ENCODE peak calls at places on chromosomes 2 and 18, in four cellular contexts. One of them, this sample, is unnamed.
A peak's percentile ranks its signal among the peaks of the same experiment; 100 is the strongest.

GRCh38 chr2:220282221-220282620 is 654.8 kb downstream of the SLC4A3 start:
- DNase-seq in right cardiac atrium: no peak
- DNase-seq in PC-3: no peak
- DNase-seq in tibial nerve: no peak
- DNase-seq in this sample: no peak

GRCh38 chr18:51867767-51868166 is 472.2 kb upstream of the DCC start:
- DNase-seq in PC-3: no peak
- DNase-seq in tibial nerve: no peak
- DNase-seq in right cardiac atrium: no peak
- DNase-seq in this sample: no peak

GRCh38 chr2:10368491-10369231 is 66.0 kb downstream of the HPCAL1 start:
- DNase-seq in right cardiac atrium: no peak
- DNase-seq in tibial nerve: no peak
- DNase-seq in PC-3: no peak
- DNase-seq in this sample: no peak

GRCh38 chr2:157480182-157480961 is 36.5 kb upstream of the CYTIP start:
- DNase-seq in right cardiac atrium: peak; percentile 93
- DNase-seq in tibial nerve: peak; percentile 48
- DNase-seq in PC-3: no peak
- DNase-seq in this sample: peak; percentile 87

GRCh38 chr2:59301466-59302402 is 1060.6 kb upstream of the FANCL start:
- DNase-seq in right cardiac atrium: peak; percentile 21
- DNase-seq in tibial nerve: peak; percentile 41
- DNase-seq in PC-3: peak; percentile 79
- DNase-seq in this sample: no peak

GRCh38 chr2:189580662-189581353 is at the start of gene SLC40A1:
- DNase-seq in PC-3: peak; percentile 61
- DNase-seq in right cardiac atrium: peak; percentile 95
- DNase-seq in tibial nerve: peak; percentile 56
- DNase-seq in this sample: peak; percentile 86

GRCh38 chr2:105873721-105874120 is 129.0 kb downstream of the NCK2 start:
- DNase-seq in PC-3: peak; percentile 68
- DNase-seq in right cardiac atrium: no peak
- DNase-seq in tibial nerve: no peak
- DNase-seq in this sample: no peak

GRCh38 chr2:54497738-54498680 is 41.9 kb downstream of the SPTBN1 start:
- DNase-seq in PC-3: peak; percentile 20
- DNase-seq in tibial nerve: no peak
- DNase-seq in right cardiac atrium: peak; percentile 61
- DNase-seq in this sample: peak; percentile 32

GRCh38 chr18:46352520-46353250 is 248.5 kb downstream of the HAUS1 start:
- DNase-seq in tibial nerve: no peak
- DNase-seq in PC-3: no peak
- DNase-seq in right cardiac atrium: no peak
- DNase-seq in this sample: no peak

GRCh38 chr18:36929601-36930000 is 100.7 kb downstream of the KIAA1328 start:
- DNase-seq in PC-3: no peak
- DNase-seq in tibial nerve: no peak
- DNase-seq in right cardiac atrium: no peak
- DNase-seq in this sample: no peak

GRCh38 chr2:168524005-168524404 is 67.9 kb downstream of the CERS6 start:
- DNase-seq in tibial nerve: no peak
- DNase-seq in right cardiac atrium: no peak
- DNase-seq in PC-3: no peak
- DNase-seq in this sample: no peak

GRCh38 chr2:215019521-215020145 is 118.8 kb downstream of the ABCA12 start:
- DNase-seq in right cardiac atrium: no peak
- DNase-seq in tibial nerve: no peak
- DNase-seq in PC-3: no peak
- DNase-seq in this sample: no peak

GRCh38 chr2:54691439-54692135 is 31.9 kb upstream of the EML6 start:
- DNase-seq in right cardiac atrium: no peak
- DNase-seq in PC-3: no peak
- DNase-seq in tibial nerve: no peak
- DNase-seq in this sample: no peak

GRCh38 chr2:158953926-158954763 is 14.3 kb upstream of the TANC1 start:
- DNase-seq in tibial nerve: peak; percentile 77
- DNase-seq in PC-3: peak; percentile 88
- DNase-seq in right cardiac atrium: peak; percentile 93
- DNase-seq in this sample: peak; percentile 74

GRCh38 chr2:104848526-104848925 is 5.4 kb upstream of the POU3F3 start:
- DNase-seq in right cardiac atrium: no peak
- DNase-seq in PC-3: no peak
- DNase-seq in tibial nerve: no peak
- DNase-seq in this sample: no peak

GRCh38 chr2:19611491-19612332 is 253.3 kb upstream of the OSR1 start:
- DNase-seq in right cardiac atrium: no peak
- DNase-seq in tibial nerve: no peak
- DNase-seq in PC-3: peak; percentile 96
- DNase-seq in this sample: no peak

GRCh38 chr18:7879717-7880116 is 312.6 kb downstream of the PTPRM start:
- DNase-seq in right cardiac atrium: no peak
- DNase-seq in tibial nerve: no peak
- DNase-seq in PC-3: peak; percentile 45
- DNase-seq in this sample: no peak

GRCh38 chr2:120737802-120738516 is 2.3 kb downstream of the GLI2 start:
- DNase-seq in PC-3: peak; percentile 71
- DNase-seq in right cardiac atrium: no peak
- DNase-seq in tibial nerve: no peak
- DNase-seq in this sample: no peak

GRCh38 chr2:205193121-205193520 is 489.2 kb upstream of the NRP2 start:
- DNase-seq in right cardiac atrium: no peak
- DNase-seq in PC-3: no peak
- DNase-seq in tibial nerve: no peak
- DNase-seq in this sample: no peak

GRCh38 chr2:54207666-54208195 is 48.3 kb downstream of the TSPYL6 start:
- DNase-seq in right cardiac atrium: no peak
- DNase-seq in PC-3: no peak
- DNase-seq in tibial nerve: no peak
- DNase-seq in this sample: no peak

GRCh38 chr2:176285321-176285720 is 16.1 kb downstream of the MTX2 start:
- DNase-seq in PC-3: no peak
- DNase-seq in right cardiac atrium: no peak
- DNase-seq in tibial nerve: no peak
- DNase-seq in this sample: no peak

GRCh38 chr2:180130403-180130802 is 123.3 kb upstream of the CWC22 start:
- DNase-seq in tibial nerve: no peak
- DNase-seq in right cardiac atrium: no peak
- DNase-seq in PC-3: peak; percentile 72
- DNase-seq in this sample: no peak

GRCh38 chr2:43129676-43130547 is 96.5 kb downstream of the ZFP36L2 start:
- DNase-seq in tibial nerve: no peak
- DNase-seq in right cardiac atrium: peak; percentile 78
- DNase-seq in PC-3: no peak
- DNase-seq in this sample: no peak

GRCh38 chr2:96802281-96802595 is 13.8 kb upstream of the CNNM3 start:
- DNase-seq in PC-3: no peak
- DNase-seq in right cardiac atrium: no peak
- DNase-seq in tibial nerve: no peak
- DNase-seq in this sample: peak; percentile 41

GRCh38 chr2:179263015-179263414 is 1.6 kb downstream of the SESTD1 start:
- DNase-seq in tibial nerve: no peak
- DNase-seq in right cardiac atrium: no peak
- DNase-seq in PC-3: peak; percentile 31
- DNase-seq in this sample: no peak

GRCh38 chr2:20669609-20670314 is 2.8 kb downstream of the GDF7 start:
- DNase-seq in right cardiac atrium: no peak
- DNase-seq in tibial nerve: no peak
- DNase-seq in PC-3: no peak
- DNase-seq in this sample: no peak

GRCh38 chr2:207109768-207110167 is 56.0 kb downstream of the KLF7 start:
- DNase-seq in right cardiac atrium: no peak
- DNase-seq in PC-3: no peak
- DNase-seq in tibial nerve: no peak
- DNase-seq in this sample: no peak

GRCh38 chr18:36544036-36544725 is 246.7 kb downstream of the FHOD3 start:
- DNase-seq in tibial nerve: no peak
- DNase-seq in right cardiac atrium: no peak
- DNase-seq in PC-3: no peak
- DNase-seq in this sample: peak; percentile 57

GRCh38 chr18:21242141-21243040 is at the start of gene GREB1L:
- DNase-seq in tibial nerve: no peak
- DNase-seq in right cardiac atrium: peak; percentile 81
- DNase-seq in PC-3: peak; percentile 85
- DNase-seq in this sample: peak; percentile 61

GRCh38 chr2:120729410-120730052 is 6.1 kb upstream of the GLI2 start:
- DNase-seq in tibial nerve: no peak
- DNase-seq in PC-3: peak; percentile 78
- DNase-seq in right cardiac atrium: no peak
- DNase-seq in this sample: no peak

GRCh38 chr18:21306368-21306767 is 64.3 kb downstream of the GREB1L start:
- DNase-seq in PC-3: no peak
- DNase-seq in right cardiac atrium: no peak
- DNase-seq in tibial nerve: no peak
- DNase-seq in this sample: no peak

GRCh38 chr2:127043367-127044164 is 63.4 kb downstream of the BIN1 start:
- DNase-seq in right cardiac atrium: peak; percentile 42
- DNase-seq in tibial nerve: no peak
- DNase-seq in PC-3: no peak
- DNase-seq in this sample: no peak

GRCh38 chr2:44053052-44053451 is 57.3 kb upstream of the LRPPRC start:
- DNase-seq in tibial nerve: no peak
- DNase-seq in PC-3: no peak
- DNase-seq in right cardiac atrium: no peak
- DNase-seq in this sample: no peak

GRCh38 chr2:240898108-240898730 is 2.3 kb upstream of the MAB21L4 start:
- DNase-seq in PC-3: peak; percentile 65
- DNase-seq in tibial nerve: no peak
- DNase-seq in right cardiac atrium: peak; percentile 76
- DNase-seq in this sample: no peak
- H3K4me1 ChIP-seq in PC-3: peaks cover 20% of the 10 kb centered on the region
- H3K4me1 ChIP-seq in tibial nerve: no peaks in the 10 kb centered on the region
- H3K4me1 ChIP-seq in right cardiac atrium: no peaks in the 10 kb centered on the region
- H3K4me1 ChIP-seq in this sample: peaks cover 12% of the 10 kb centered on the region

DNA sequence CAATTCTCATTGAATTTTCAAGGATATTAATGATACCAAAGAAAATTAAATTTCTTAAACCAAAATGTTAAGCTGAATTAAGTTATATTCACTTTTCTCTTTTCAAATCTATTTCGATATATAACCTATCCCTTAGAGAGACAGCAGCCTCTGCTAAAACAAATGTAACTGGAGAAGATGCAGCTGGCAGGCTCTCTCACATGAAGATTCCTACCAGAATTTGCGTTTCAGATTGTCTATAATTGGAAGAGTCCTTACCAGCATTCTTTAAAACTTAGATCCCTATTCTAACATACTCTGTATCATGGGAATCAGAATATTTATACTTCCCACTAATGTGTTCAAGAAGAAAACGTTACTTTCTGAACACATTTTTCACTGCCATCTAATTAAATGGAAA is 1.6 kb downstream of the PTPN2 start:
- DNase-seq in PC-3: peak; percentile 14
- DNase-seq in right cardiac atrium: no peak
- DNase-seq in tibial nerve: no peak
- DNase-seq in this sample: no peak
- H3K4me1 ChIP-seq in PC-3: peaks cover 16% of the 10 kb centered on the region
- H3K4me1 ChIP-seq in right cardiac atrium: peaks cover 2% of the 10 kb centered on the region
- H3K4me1 ChIP-seq in tibial nerve: no peaks in the 10 kb centered on the region
- H3K4me1 ChIP-seq in this sample: peaks cover 32% of the 10 kb centered on the region

DNA sequence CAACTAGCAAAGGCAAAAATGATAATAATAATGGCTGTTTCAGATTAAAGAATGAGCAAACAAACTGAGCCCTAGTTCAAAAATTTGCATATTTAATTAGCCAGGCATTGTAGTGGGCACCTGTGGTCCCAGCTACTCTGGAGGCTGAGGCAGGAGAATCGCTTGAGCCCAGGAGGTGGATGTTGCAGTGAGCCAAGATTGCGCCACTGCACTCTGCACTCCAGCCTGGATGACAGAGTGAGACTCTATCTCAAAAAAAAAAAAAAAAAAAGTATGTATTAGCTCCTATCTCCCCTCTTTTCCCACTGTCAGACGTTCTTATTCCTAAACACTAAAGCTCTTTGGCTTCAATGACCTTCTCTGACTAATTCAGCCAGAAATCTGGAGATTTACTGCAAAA is 3.8 kb upstream of the SRBD1 start:
- DNase-seq in PC-3: no peak
- DNase-seq in tibial nerve: no peak
- DNase-seq in right cardiac atrium: no peak
- DNase-seq in this sample: no peak
- H3K4me1 ChIP-seq in PC-3: peaks cover 38% of the 10 kb centered on the region
- H3K4me1 ChIP-seq in tibial nerve: no peaks in the 10 kb centered on the region
- H3K4me1 ChIP-seq in right cardiac atrium: no peaks in the 10 kb centered on the region
- H3K4me1 ChIP-seq in this sample: peaks cover 10% of the 10 kb centered on the region

DNA sequence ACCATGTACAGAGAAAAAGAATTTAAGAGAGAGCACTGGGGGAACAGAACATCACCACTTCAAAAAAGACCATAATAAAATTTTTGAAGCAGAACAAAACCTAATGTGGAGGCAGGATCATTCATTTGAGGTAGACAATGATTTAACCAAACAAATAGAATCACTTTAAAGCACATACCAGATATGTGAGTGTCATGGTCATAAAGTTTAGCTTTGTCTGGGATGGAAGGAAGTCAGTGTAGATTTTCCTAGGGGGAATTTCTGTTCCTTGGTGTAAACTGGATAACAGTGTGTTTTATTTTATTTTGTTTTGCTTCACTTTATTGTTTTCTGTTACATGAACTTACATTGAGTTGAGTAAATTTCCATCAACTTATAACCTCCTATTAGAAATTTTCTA is 120.8 kb downstream of the CRIM1 start:
- DNase-seq in PC-3: peak; percentile 69
- DNase-seq in tibial nerve: no peak
- DNase-seq in right cardiac atrium: no peak
- DNase-seq in this sample: no peak
- H3K4me1 ChIP-seq in PC-3: peaks cover 28% of the 10 kb centered on the region
- H3K4me1 ChIP-seq in tibial nerve: no peaks in the 10 kb centered on the region
- H3K4me1 ChIP-seq in right cardiac atrium: peaks cover 2% of the 10 kb centered on the region
- H3K4me1 ChIP-seq in this sample: peaks cover 35% of the 10 kb centered on the region